ENCODE peak calls at places on chromosome 10, in eight cellular contexts. O is NCI-H774; T is ovary; Y is posterior cingulate gyrus; R is HCT116; B is effector memory CD8-positive, alpha-beta T cell; D is activated naive CD4-positive, alpha-beta T cell treated with anti-CD3 and anti-CD28 coated beads, Interleukin-2, amount 50 U/mL, for 16 hours; V is SK-MEL-5. P is an unnamed sample.

GRCh38 chr10:72309290-72310240 is 35.8 kb downstream of the DDIT4 start:
- DNase-seq in O (no peak), T (peak; percentile 63), Y (peak; percentile 73), R (no peak), B (no peak), D (no peak), V (no peak), P (peak; percentile 76)

GRCh38 chr10:70682920-70683600 is 10.8 kb downstream of the ADAMTS14 start:
- DNase-seq in O (no peak), T (no peak), Y (no peak), R (no peak), B (no peak), D (no peak), V (no peak), P (no peak)

GRCh38 chr10:75542902-75543301 is 111.5 kb downstream of the LRMDA start:
- DNase-seq in O (no peak), T (no peak), Y (no peak), R (no peak), B (no peak), D (no peak), V (no peak), P (no peak)

GRCh38 chr10:1531883-1532597 is 205.3 kb downstream of the ADARB2 start:
- DNase-seq in O (no peak), T (no peak), Y (no peak), R (no peak), B (no peak), D (no peak), V (no peak), P (no peak)

GRCh38 chr10:9825491-9826018 is 1192.1 kb upstream of the CELF2 start:
- DNase-seq in O (no peak), T (no peak), Y (no peak), R (no peak), B (no peak), D (no peak), V (no peak), P (no peak)

GRCh38 chr10:70779685-70780369 is 5.3 kb downstream of the TBATA start:
- DNase-seq in O (no peak), T (no peak), Y (no peak), R (no peak), B (no peak), D (no peak), V (no peak), P (no peak)

GRCh38 chr10:35563266-35563891 is 41.8 kb upstream of the GJD4 start:
- DNase-seq in O (peak; percentile 38), T (peak; percentile 49), Y (peak; percentile 51), R (peak; percentile 49), B (no peak), D (peak; percentile 31), V (peak; percentile 83), P (no peak)

GRCh38 chr10:76632158-76633051 is 1005.2 kb downstream of the KCNMA1 start:
- DNase-seq in O (peak; percentile 68), T (no peak), Y (no peak), R (peak; percentile 6), B (no peak), D (no peak), V (peak; percentile 44), P (no peak)

GRCh38 chr10:130160775-130161174 is 24.6 kb downstream of the GLRX3 start:
- DNase-seq in O (no peak), T (no peak), Y (no peak), R (no peak), B (no peak), D (no peak), V (peak; percentile 59), P (no peak)

GRCh38 chr10:6128087-6128486 is 39.3 kb downstream of the RBM17 start:
- DNase-seq in O (no peak), T (peak; percentile 22), Y (no peak), R (no peak), B (no peak), D (no peak), V (no peak), P (no peak)

GRCh38 chr10:122515022-122515424 is 45.5 kb upstream of the DMBT1 start:
- DNase-seq in O (no peak), T (no peak), Y (no peak), R (no peak), B (no peak), D (no peak), V (peak; percentile 4), P (no peak)

GRCh38 chr10:115092555-115093285 is 445 bp upstream of the ATRNL1 start:
- DNase-seq in O (no peak), T (no peak), Y (peak; percentile 47), R (no peak), B (no peak), D (peak; percentile 22), V (peak; percentile 67), P (peak; percentile 59)

GRCh38 chr10:69335063-69335587 is 56.8 kb downstream of the HK1 start:
- DNase-seq in O (no peak), T (peak; percentile 63), Y (peak; percentile 43), R (no peak), B (peak; percentile 33), D (no peak), V (no peak), P (peak; percentile 28)

GRCh38 chr10:71080381-71081228 is 131.8 kb upstream of the UNC5B start:
- DNase-seq in O (no peak), T (no peak), Y (no peak), R (no peak), B (no peak), D (no peak), V (no peak), P (no peak)

GRCh38 chr10:23351914-23352313 is 7.3 kb upstream of the C10orf67 start:
- DNase-seq in O (no peak), T (no peak), Y (no peak), R (no peak), B (no peak), D (no peak), V (no peak), P (no peak)

GRCh38 chr10:112383325-112383724 is 9.4 kb downstream of the ACSL5 start:
- DNase-seq in O (no peak), T (peak; percentile 32), Y (no peak), R (peak; percentile 93), B (no peak), D (no peak), V (peak; percentile 6), P (no peak)

GRCh38 chr10:126500866-126501265 is 112.6 kb upstream of the ADAM12 start:
- DNase-seq in O (no peak), T (no peak), Y (no peak), R (no peak), B (no peak), D (no peak), V (peak; percentile 54), P (no peak)

GRCh38 chr10:43965918-43966570 is 317.4 kb upstream of the ZNF32 start:
- DNase-seq in O (no peak), T (no peak), Y (no peak), R (no peak), B (no peak), D (no peak), V (no peak), P (no peak)

GRCh38 chr10:59622320-59622901 is 87.2 kb downstream of the SLC16A9 start:
- DNase-seq in O (no peak), T (peak; percentile 41), Y (peak; percentile 45), R (peak; percentile 67), B (no peak), D (no peak), V (peak; percentile 76), P (peak; percentile 15)

GRCh38 chr10:123117644-123118409 is 17.9 kb upstream of the HMX3 start:
- DNase-seq in O (no peak), T (no peak), Y (peak; percentile 21), R (no peak), B (no peak), D (no peak), V (no peak), P (no peak)

GRCh38 chr10:115026041-115026779 is 67.0 kb upstream of the ATRNL1 start:
- DNase-seq in O (peak; percentile 29), T (no peak), Y (peak; percentile 30), R (no peak), B (no peak), D (no peak), V (peak; percentile 10), P (peak; percentile 37)

GRCh38 chr10:70132098-70133029 is at the start of gene AIFM2:
- DNase-seq in O (peak; percentile 76), T (peak; percentile 88), Y (no peak), R (peak; percentile 40), B (peak; percentile 40), D (peak; percentile 51), V (peak; percentile 57), P (peak; percentile 8)